ENCODE peak calls at places on chromosomes 3 and 15, in four cellular contexts. F is fibroblast of lung, L is pancreas, S is heart right ventricle. N is an unnamed sample.

GRCh38 chr15:41001524-41001923 is 48.3 kb downstream of the CHAC1 start:
- DNase-seq in F (no peak), L (no peak), S (no peak), N (no peak)

GRCh38 chr3:101156787-101157345 is 163.5 kb downstream of the IMPG2 start:
- DNase-seq in F (peak), L (no peak), S (no peak), N (no peak)

GRCh38 chr15:72758195-72758594 is 25.4 kb downstream of the ADPGK start:
- DNase-seq in F (peak), L (no peak), S (no peak), N (peak)

GRCh38 chr3:39528844-39529243 is 61.4 kb downstream of the MOBP start:
- DNase-seq in F (no peak), L (no peak), S (no peak), N (no peak)

GRCh38 chr15:31516459-31516858 is 189.8 kb downstream of the KLF13 start:
- DNase-seq in F (no peak), L (no peak), S (no peak), N (no peak)

GRCh38 chr3:149356630-149357029 is 20.8 kb downstream of the TM4SF1 start:
- DNase-seq in F (peak), L (no peak), S (no peak), N (no peak)

GRCh38 chr15:67736810-67737209 is 88.5 kb upstream of the SKOR1 start:
- DNase-seq in F (no peak), L (no peak), S (no peak), N (no peak)

GRCh38 chr15:69653846-69654245 is 201.2 kb downstream of the RPLP1 start:
- DNase-seq in F (no peak), L (no peak), S (no peak), N (no peak)

GRCh38 chr15:31758126-31758525 is 272.2 kb upstream of the CHRNA7 start:
- DNase-seq in F (peak), L (peak), S (peak), N (no peak)

GRCh38 chr15:34154725-34155204 is 52.9 kb downstream of the PGBD4 start:
- DNase-seq in F (no peak), L (no peak), S (no peak), N (no peak)

GRCh38 chr3:141243295-141243707 is 11.7 kb downstream of the PXYLP1 start:
- DNase-seq in F (no peak), L (no peak), S (no peak), N (no peak)

GRCh38 chr3:190641564-190641963 is 127.7 kb downstream of the IL1RAP start:
- DNase-seq in F (no peak), L (no peak), S (no peak), N (no peak)

GRCh38 chr15:68653031-68653635 is 74.3 kb downstream of the CORO2B start:
- DNase-seq in F (no peak), L (no peak), S (no peak), N (no peak)

GRCh38 chr3:72661115-72661457 is 187.2 kb downstream of the SHQ1 start:
- DNase-seq in F (peak), L (peak), S (peak), N (peak)

GRCh38 chr3:132964267-132964666 is 73.9 kb upstream of the TMEM108 start:
- DNase-seq in F (no peak), L (no peak), S (no peak), N (no peak)

GRCh38 chr15:78360426-78360825 is 20.3 kb downstream of the CRABP1 start:
- DNase-seq in F (no peak), L (no peak), S (peak), N (peak)

GRCh38 chr15:32774022-32774421 is 56.2 kb downstream of the GREM1 start:
- DNase-seq in F (peak), L (no peak), S (no peak), N (peak)

GRCh38 chr15:73515520-73515919 is 72.6 kb downstream of the REC114 start:
- DNase-seq in F (no peak), L (no peak), S (no peak), N (no peak)

GRCh38 chr3:50226888-50227389 is 9.1 kb upstream of the GNAI2 start:
- DNase-seq in F (peak), L (no peak), S (no peak), N (no peak)

GRCh38 chr3:120764206-120764605 is 21.7 kb downstream of the GTF2E1 start:
- DNase-seq in F (no peak), L (no peak), S (no peak), N (no peak)

GRCh38 chr3:174120997-174121396 is 723.5 kb downstream of the NLGN1 start:
- DNase-seq in F (no peak), L (no peak), S (no peak), N (no peak)

GRCh38 chr3:42025388-42026138 is 63.7 kb upstream of the ULK4 start:
- DNase-seq in F (peak), L (no peak), S (peak), N (peak)

GRCh38 chr3:191100516-191100915 is 98.5 kb upstream of the OSTN start:
- DNase-seq in F (no peak), L (no peak), S (no peak), N (no peak)

GRCh38 chr3:139062915-139063314 is 18.2 kb upstream of the PRR23C start:
- DNase-seq in F (peak), L (no peak), S (no peak), N (no peak)

GRCh38 chr15:68730491-68731317 is 90.0 kb downstream of the ANP32A start:
- DNase-seq in F (peak), L (no peak), S (peak), N (peak)

GRCh38 chr15:72358121-72358520 is 17.7 kb downstream of the HEXA start:
- DNase-seq in F (no peak), L (no peak), S (no peak), N (no peak)

GRCh38 chr3:124117486-124117885 is 125.6 kb upstream of the ROPN1 start:
- DNase-seq in F (peak), L (no peak), S (no peak), N (no peak)

GRCh38 chr3:116051040-116051439 is 394.2 kb downstream of the LSAMP start:
- DNase-seq in F (no peak), L (no peak), S (no peak), N (no peak)

GRCh38 chr15:81117136-81117535 is 16.9 kb upstream of the CFAP161 start:
- DNase-seq in F (peak), L (no peak), S (no peak), N (no peak)

GRCh38 chr3:64184621-64185020 is 40.6 kb downstream of the PRICKLE2 start:
- DNase-seq in F (peak), L (no peak), S (no peak), N (no peak)

GRCh38 chr3:45597166-45597565 is 2.6 kb downstream of the LIMD1 start:
- DNase-seq in F (peak), L (no peak), S (peak), N (no peak)

GRCh38 chr15:66312144-66312543 is 18.8 kb downstream of the DIS3L start:
- DNase-seq in F (no peak), L (no peak), S (no peak), N (no peak)
- TF ChIP-seq CTCF in F (no peak), L (no peak), S (no peak), N (no peak)

DNA sequence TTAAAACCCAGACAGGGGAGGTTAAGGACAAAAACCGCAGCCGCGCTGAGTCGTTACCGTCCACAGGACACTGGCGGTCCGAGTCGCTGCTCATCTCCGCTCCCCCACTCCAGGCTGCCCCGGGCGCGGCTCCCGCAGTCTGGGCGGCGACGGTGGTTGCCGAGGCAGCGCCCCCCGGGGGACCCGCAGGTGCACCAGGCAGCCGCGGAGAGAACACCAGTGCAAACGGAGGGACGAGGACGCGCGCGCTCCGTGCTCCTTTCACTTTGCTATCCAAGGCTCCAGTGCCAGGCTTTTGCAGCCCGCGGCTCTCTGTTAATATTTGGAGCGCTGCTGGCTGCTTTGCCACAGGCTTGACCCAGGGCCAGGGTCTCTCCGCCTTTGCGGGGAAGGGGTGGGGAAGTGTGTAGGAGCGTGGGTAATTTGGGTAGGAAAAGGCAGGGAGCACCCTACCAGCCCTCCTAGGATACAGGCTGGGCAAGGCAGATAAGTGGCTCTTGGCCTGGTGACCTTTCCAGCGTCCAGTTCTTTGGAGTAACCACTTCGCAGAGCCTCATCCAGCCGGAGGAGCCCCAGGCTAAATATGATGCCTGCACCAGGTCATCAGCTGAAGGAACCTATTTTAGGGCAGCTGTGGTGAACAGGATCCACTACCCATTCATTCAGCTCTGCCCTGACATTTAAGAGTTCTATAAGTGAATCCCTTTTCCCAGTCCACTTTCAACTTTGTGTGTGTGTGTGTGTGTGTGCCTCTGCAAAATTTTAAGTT is at the start of gene GADL1:
- DNase-seq in F (peak), L (peak), S (peak), N (no peak)
- H3K4me3 ChIP-seq in F (peak), L (peak), S (peak), N (peak)

DNA sequence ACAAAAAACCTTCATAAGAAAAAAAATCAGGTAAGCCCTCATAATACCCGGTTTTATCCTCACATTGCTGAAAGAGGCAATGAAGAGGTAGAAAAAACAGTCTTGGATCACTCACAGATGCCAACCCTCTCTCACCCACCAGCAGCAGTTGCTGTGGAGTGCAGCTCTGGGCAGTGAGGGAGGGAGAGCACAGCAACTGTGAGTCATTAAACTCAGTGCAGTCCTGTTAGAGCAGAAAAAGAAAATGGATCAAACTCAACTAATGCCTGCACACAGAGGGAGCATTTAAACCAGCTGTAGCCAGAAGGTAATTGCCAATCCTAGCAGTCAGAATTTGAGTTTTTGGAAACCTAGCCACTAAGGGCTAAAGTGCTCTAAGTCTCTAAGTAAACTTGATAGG is 1050.6 kb upstream of the ALCAM start:
- DNase-seq in F (no peak), L (no peak), S (no peak), N (no peak)
- TF ChIP-seq CTCF in F (no peak), L (no peak), S (no peak), N (no peak)

DNA sequence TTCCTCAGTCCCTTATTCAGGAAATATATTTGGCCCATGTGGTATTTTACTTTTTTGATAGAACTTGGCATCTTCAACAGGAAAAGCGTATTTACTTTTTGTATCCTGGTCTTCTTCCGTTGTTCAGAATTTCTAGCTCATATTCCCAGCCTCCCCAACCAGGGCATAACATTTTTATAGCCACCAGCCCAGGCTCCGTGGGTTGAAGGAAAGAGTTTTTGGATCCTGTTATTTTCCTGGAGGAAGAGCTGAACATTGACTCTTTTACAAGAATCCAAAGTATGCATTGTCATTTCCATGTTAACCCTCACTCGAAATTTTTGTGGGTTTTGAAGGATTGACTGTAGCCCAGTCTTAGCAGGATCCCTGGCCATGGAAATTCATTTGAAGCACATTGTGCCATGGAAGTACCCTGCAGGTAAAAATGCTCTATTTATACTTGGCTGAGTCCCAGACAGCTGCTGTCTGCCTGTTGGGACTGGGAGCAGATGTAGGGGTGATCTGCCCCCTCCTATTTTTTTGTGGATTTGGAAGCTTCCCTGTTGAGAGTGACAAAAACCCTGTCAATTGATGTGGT is 98.8 kb downstream of the AKAP13 start:
- DNase-seq in F (peak), L (no peak), S (no peak), N (no peak)
- H3K4me3 ChIP-seq in F (no peak), L (no peak), S (no peak), N (no peak)

GRCh38 chr3:129435367-129435766 is 4.4 kb downstream of the MBD4 start:
- DNase-seq in F (no peak), L (no peak), S (no peak), N (no peak)
- TF ChIP-seq CTCF in F (no peak), L (no peak), S (no peak), N (no peak)

DNA sequence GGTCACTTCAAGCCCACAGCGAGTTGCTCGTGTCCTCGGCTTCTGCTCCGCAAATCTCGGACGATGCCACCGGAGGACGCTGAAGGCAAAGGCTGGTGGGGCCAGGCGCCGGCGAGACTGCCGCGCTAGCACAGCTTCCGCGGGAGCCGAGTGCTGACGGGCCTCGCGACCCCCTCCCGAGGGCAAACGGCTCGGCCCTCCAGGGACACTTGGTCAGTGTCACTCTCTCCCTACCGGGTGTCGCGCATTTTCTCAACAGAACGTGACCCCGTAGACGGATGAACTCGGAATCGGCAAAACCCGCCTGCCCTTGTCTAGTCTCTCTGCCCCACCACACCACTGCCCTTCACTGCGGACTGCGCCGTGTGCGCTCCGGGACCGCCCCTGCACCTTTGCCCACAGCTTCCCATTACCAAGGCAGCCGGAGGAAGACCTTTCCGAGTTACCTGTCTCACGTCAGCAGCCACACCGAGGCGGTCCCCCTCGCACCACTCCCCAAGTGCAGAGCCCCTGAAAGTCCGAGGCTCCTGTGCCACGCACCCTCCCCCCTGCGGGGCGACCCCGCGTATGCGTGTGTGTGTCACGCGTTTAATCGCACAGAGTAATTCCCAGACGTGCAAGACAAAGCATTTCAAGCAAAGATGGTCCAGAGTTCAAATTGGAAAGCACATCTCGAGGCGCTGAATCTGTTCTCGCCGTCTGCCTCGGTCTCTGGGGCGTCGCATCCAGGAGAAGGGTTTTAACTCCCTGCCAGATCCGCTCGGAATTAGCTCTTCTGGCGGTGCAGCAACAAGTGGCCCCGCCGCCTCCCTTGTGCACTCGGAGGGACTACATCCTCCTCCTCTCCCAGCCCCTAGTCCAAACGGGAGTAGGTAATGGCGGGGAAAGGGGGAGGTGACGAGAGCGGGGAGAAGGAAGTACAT is 245.0 kb upstream of the TOPAZ1 start:
- DNase-seq in F (peak), L (no peak), S (peak), N (no peak)
- H3K4me3 ChIP-seq in F (peak), L (no peak), S (peak), N (peak)

DNA sequence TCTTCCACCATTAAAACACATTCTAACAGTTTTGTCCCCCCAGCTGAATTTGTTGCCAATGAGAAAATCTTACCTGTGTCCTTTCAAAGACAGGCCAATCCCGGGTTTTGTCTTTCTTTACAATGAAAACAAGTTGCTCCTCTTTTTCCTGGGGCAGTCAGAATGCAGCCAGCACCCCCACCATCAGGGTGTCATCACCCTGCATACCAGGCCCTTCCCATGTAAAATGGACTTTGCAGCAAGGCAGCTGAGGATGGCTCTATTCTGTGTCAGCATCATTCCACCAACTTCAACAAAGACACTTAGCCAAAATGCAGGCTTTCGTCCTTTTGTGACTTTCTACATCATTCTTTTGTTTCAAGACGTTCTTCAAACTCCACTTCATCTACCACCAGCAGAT is 490.9 kb downstream of the OCA2 start:
- DNase-seq in F (no peak), L (no peak), S (no peak), N (no peak)
- TF ChIP-seq CTCF in F (no peak), L (no peak), S (no peak), N (no peak)

DNA sequence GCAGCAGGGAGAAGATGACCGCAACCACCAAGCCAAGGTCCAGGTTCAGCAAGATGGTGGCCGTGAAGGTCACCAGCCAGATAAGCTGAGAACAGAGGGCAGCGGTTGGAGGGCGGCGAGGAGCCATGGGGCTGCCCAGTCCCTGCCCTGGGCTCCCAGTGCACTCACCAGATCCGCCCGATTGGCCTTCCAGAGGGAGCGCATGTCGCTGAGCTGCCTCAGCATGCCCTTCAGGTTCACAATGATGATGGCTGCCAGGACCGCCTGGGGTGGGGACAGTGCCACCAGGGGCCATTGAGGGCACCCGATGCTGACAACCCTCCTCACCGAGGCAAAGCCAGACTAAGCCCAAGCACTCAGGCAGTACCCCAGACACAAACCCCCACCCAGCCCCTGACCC is 5.4 kb downstream of the SLC26A6 start:
- DNase-seq in F (no peak), L (no peak), S (no peak), N (no peak)
- H3K4me3 ChIP-seq in F (no peak), L (no peak), S (no peak), N (no peak)

DNA sequence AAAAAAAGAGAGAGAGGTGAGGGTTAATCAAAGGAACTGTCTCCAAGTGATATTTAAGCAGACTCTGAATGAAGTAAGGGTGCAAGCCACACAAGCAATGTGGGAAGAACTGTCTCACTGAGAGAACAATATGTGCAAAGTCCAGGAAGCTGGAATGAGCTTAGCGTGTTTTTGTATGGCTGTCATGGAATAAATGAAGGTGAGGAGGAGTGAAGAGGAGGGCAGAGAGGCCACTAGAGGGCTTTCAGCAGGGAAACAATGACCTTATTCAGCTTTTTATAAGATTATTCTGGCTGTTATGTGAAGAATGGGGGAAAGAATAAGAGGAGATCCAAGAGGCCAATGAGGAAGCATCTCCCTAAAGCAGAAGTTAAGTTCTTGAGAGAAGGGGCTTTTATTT is 86.9 kb upstream of the COL8A1 start:
- DNase-seq in F (no peak), L (no peak), S (no peak), N (no peak)
- TF ChIP-seq CTCF in F (no peak), L (no peak), S (no peak), N (peak)